ENCODE peak calls at places on chromosomes 6 and 20, in seven cellular contexts. F, U, Y, G, D, S and A are unnamed samples.

GRCh38 chr6:35415065-35415880 is 36.9 kb upstream of the FANCE start:
- DNase-seq in F (peak; percentile 96), Y (peak; percentile 72), U (peak; percentile 66), G (peak; percentile 72), D (peak; percentile 84), S (peak; percentile 77), A (peak; percentile 84)

GRCh38 chr20:17557675-17558006 is 12.2 kb upstream of the DSTN start:
- DNase-seq in S (no peak), U (peak; percentile 66), D (peak; percentile 35), G (no peak), F (peak; percentile 94), Y (no peak), A (peak; percentile 40)

GRCh38 chr6:44269921-44270525 is at the start of gene TMEM151B:
- DNase-seq in Y (no peak), G (no peak), S (no peak), D (no peak), F (no peak), U (no peak), A (no peak)

GRCh38 chr6:17907467-17908229 is 79.8 kb downstream of the KIF13A start:
- DNase-seq in U (peak; percentile 66), D (peak; percentile 25), G (peak; percentile 91), F (peak; percentile 100), S (peak; percentile 62), Y (no peak), A (peak; percentile 61)

GRCh38 chr6:1024161-1024560 is 287.7 kb upstream of the FOXQ1 start:
- DNase-seq in S (no peak), Y (no peak), U (no peak), F (no peak), G (peak; percentile 4), D (no peak), A (no peak)

GRCh38 chr6:79152269-79152737 is 74.2 kb upstream of the PHIP start:
- DNase-seq in D (no peak), S (peak; percentile 96), G (no peak), U (no peak), Y (peak; percentile 91), F (no peak), A (no peak)

GRCh38 chr6:45076217-45076616 is 251.9 kb upstream of the RUNX2 start:
- DNase-seq in D (no peak), U (no peak), Y (no peak), F (peak; percentile 73), G (no peak), S (no peak), A (no peak)

GRCh38 chr6:118187568-118188164 is 280.6 kb downstream of the SLC35F1 start:
- DNase-seq in U (no peak), S (no peak), F (no peak), D (no peak), G (no peak), Y (no peak), A (no peak)

GRCh38 chr6:99032396-99032795 is 84.7 kb upstream of the FBXL4 start:
- DNase-seq in G (no peak), F (no peak), Y (no peak), D (no peak), S (no peak), U (no peak), A (no peak)

GRCh38 chr20:47353224-47353696 is 3.2 kb downstream of the ZMYND8 start:
- DNase-seq in F (no peak), D (no peak), G (no peak), Y (no peak), U (no peak), S (no peak), A (no peak)

GRCh38 chr6:90536516-90536915 is 50.4 kb downstream of the MAP3K7 start:
- DNase-seq in D (no peak), G (no peak), F (no peak), Y (no peak), U (no peak), S (no peak), A (no peak)

GRCh38 chr6:71419217-71419953 is 130.8 kb downstream of the OGFRL1 start:
- DNase-seq in Y (no peak), D (peak; percentile 22), S (no peak), U (no peak), G (no peak), F (peak; percentile 19), A (peak; percentile 22)

GRCh38 chr20:10550204-10551118 is 115.4 kb downstream of the SLX4IP start:
- DNase-seq in S (no peak), D (peak; percentile 88), U (no peak), G (no peak), Y (no peak), F (no peak), A (no peak)

GRCh38 chr6:12097791-12098190 is 85.7 kb downstream of the HIVEP1 start:
- DNase-seq in S (no peak), U (no peak), F (peak; percentile 28), G (no peak), D (no peak), Y (no peak), A (no peak)

GRCh38 chr20:61100489-61100888 is 151.6 kb upstream of the CDH4 start:
- DNase-seq in S (no peak), G (no peak), D (no peak), U (no peak), F (no peak), Y (no peak), A (no peak)

GRCh38 chr6:25477006-25477590 is 174.9 kb upstream of the SCGN start:
- DNase-seq in Y (no peak), U (no peak), G (no peak), F (peak; percentile 59), S (no peak), D (no peak), A (no peak)

GRCh38 chr20:33675127-33675954 is 1.1 kb upstream of the NECAB3 start:
- DNase-seq in D (no peak), U (no peak), Y (no peak), G (peak; percentile 81), S (no peak), F (no peak), A (peak; percentile 40)

GRCh38 chr6:2876210-2877056 is 26.7 kb downstream of the SERPINB9 start:
- DNase-seq in G (peak; percentile 73), F (peak; percentile 81), Y (no peak), D (peak; percentile 57), S (peak; percentile 91), U (peak; percentile 74), A (peak; percentile 74)

GRCh38 chr20:32982617-32983458 is 21.4 kb downstream of the SUN5 start:
- DNase-seq in U (no peak), F (no peak), S (peak; percentile 50), Y (no peak), D (peak; percentile 37), G (no peak), A (no peak)

GRCh38 chr6:25173951-25174474 is 105.2 kb upstream of the CARMIL1 start:
- DNase-seq in S (peak; percentile 24), F (peak; percentile 99), U (peak; percentile 23), D (no peak), G (no peak), Y (no peak), A (no peak)

GRCh38 chr20:54069501-54069971 is 858 bp downstream of the BCAS1 start:
- DNase-seq in F (no peak), S (no peak), Y (peak; percentile 38), U (no peak), G (no peak), D (no peak), A (no peak)

GRCh38 chr20:17873410-17874270 is 95.0 kb downstream of the SNX5 start:
- DNase-seq in U (peak; percentile 33), D (peak; percentile 92), F (peak; percentile 96), G (peak; percentile 83), Y (peak; percentile 73), S (no peak), A (peak; percentile 92)

GRCh38 chr20:57076202-57076651 is 190.2 kb downstream of the BMP7 start:
- DNase-seq in G (no peak), U (no peak), F (no peak), Y (no peak), S (peak; percentile 55), D (no peak), A (no peak)

GRCh38 chr6:30213654-30213998 is 420 bp upstream of the TRIM26 start:
- DNase-seq in U (no peak), Y (no peak), S (no peak), F (no peak), D (no peak), G (no peak), A (no peak)

GRCh38 chr6:30212865-30213653 is at the start of gene TRIM26:
- DNase-seq in S (peak; percentile 99), D (peak; percentile 97), G (peak; percentile 98), U (peak; percentile 93), Y (peak; percentile 98), F (peak; percentile 95), A (peak; percentile 98)

GRCh38 chr6:30211306-30211705 is 1.9 kb downstream of the TRIM26 start:
- DNase-seq in F (no peak), Y (no peak), D (no peak), S (no peak), G (no peak), U (no peak), A (no peak)

GRCh38 chr6:30213999-30214982 is 1.1 kb upstream of the TRIM26 start:
- DNase-seq in G (peak; percentile 87), Y (peak; percentile 79), D (peak; percentile 85), F (peak; percentile 73), U (peak; percentile 49), S (peak; percentile 77), A (peak; percentile 91)

GRCh38 chr6:30211899-30212298 is 1.3 kb downstream of the TRIM26 start:
- DNase-seq in G (no peak), Y (no peak), U (no peak), F (no peak), D (no peak), S (no peak), A (no peak)
- H3K4me1 ChIP-seq in G (no peaks in the 10 kb centered on the region), Y (peaks cover 17% of the 10 kb centered on the region), U (peaks cover 51% of the 10 kb centered on the region), F (peaks cover 9% of the 10 kb centered on the region), D (peaks cover 57% of the 10 kb centered on the region), S (peaks cover 15% of the 10 kb centered on the region), A (peaks cover 41% of the 10 kb centered on the region)

GRCh38 chr6:73393278-73393677 is 1.4 kb upstream of the DDX43 start:
- DNase-seq in F (peak; percentile 40), S (no peak), D (no peak), U (no peak), G (no peak), Y (no peak), A (no peak)
- H3K4me1 ChIP-seq in F (no peaks in the 10 kb centered on the region), S (peaks cover 2% of the 10 kb centered on the region), D (no peaks in the 10 kb centered on the region), U (peaks cover 3% of the 10 kb centered on the region), G (no peaks in the 10 kb centered on the region), Y (no peaks in the 10 kb centered on the region), A (peaks cover 2% of the 10 kb centered on the region)

DNA sequence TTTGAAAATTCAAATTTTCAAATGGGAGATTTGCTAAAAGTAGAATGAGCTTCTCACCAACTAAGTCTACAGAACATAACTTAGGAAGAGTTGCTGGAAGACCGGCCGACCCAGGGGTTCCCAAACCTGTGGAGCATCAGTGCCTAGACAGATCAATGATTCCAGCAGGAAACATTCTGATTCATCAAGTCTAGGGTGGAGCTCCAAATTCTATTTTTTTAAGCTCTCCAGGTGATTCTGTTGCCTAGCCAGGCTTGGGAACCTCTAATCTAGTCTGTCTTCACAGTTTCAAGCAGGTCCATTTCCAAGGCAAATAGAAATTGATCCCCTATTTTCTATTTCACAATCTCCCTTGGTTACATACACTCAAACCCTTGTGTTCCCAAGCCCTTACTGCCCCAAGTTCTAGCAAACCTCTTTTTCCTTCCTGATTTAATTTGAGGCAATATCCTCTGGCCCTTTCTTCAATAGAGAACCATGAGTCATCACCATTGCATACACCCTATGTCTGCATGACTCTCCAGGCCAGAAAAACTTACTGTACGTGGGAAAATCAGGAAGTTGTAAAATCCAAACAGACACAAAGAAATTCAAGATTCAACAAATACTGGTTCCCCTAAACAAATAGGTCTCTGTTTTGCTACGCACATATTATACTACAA is 8.9 kb downstream of the ATXN1 start:
- DNase-seq in Y (no peak), G (no peak), D (no peak), S (no peak), F (peak; percentile 94), U (peak; percentile 25), A (no peak)
- H3K4me1 ChIP-seq in Y (no peaks in the 10 kb centered on the region), G (no peaks in the 10 kb centered on the region), D (peaks cover 41% of the 10 kb centered on the region), S (peaks cover 2% of the 10 kb centered on the region), F (peaks cover 15% of the 10 kb centered on the region), U (peaks cover 83% of the 10 kb centered on the region), A (peaks cover 51% of the 10 kb centered on the region)

GRCh38 chr20:50283370-50283769 is 92.7 kb downstream of the CEBPB start:
- DNase-seq in F (no peak), G (no peak), D (no peak), U (no peak), S (no peak), Y (no peak), A (no peak)
- H3K4me1 ChIP-seq in F (peaks cover 36% of the 10 kb centered on the region), G (no peaks in the 10 kb centered on the region), D (peaks cover 24% of the 10 kb centered on the region), U (peaks cover 86% of the 10 kb centered on the region), S (no peaks in the 10 kb centered on the region), Y (no peaks in the 10 kb centered on the region), A (peaks cover 13% of the 10 kb centered on the region)